ENCODE peak calls at places on chromosomes 5 and 9, in six cellular contexts. K is WTC11; G is natural killer cell treated with Interleukin-12 subunit alpha and Interleukin-12 subunit beta and Interleukin-15 and Interleukin-18, amount 100 ng/mL, for 72 hours; J is IMR-90; Y is body of pancreas; L is left cardiac atrium. W is an unnamed sample.

GRCh38 chr5:53089481-53089976 is 20.0 kb downstream of the MOCS2 start:
- ATAC-seq in K (no peak), G (peak), J (no peak), Y (no peak), L (no peak), W (no peak)

GRCh38 chr5:73672130-73672529 is 46.1 kb downstream of the ARHGEF28 start:
- ATAC-seq in K (no peak), G (no peak), J (no peak), Y (no peak), L (no peak), W (no peak)

GRCh38 chr5:176365663-176366574 is 632 bp downstream of the ARL10 start:
- ATAC-seq in K (peak), G (peak), J (peak), Y (no peak), L (peak), W (peak)

GRCh38 chr5:128199104-128199503 is 115.5 kb downstream of the SLC12A2 start:
- ATAC-seq in K (no peak), G (no peak), J (no peak), Y (peak), L (no peak), W (no peak)

GRCh38 chr9:93582550-93582949 is 6.2 kb downstream of the PHF2 start:
- ATAC-seq in K (no peak), G (no peak), J (no peak), Y (no peak), L (no peak), W (no peak)

GRCh38 chr5:138504799-138505198 is 38.2 kb downstream of the ETF1 start:
- ATAC-seq in K (no peak), G (no peak), J (no peak), Y (peak), L (peak), W (peak)

GRCh38 chr5:39209924-39210323 is 9.4 kb downstream of the FYB1 start:
- ATAC-seq in K (peak), G (peak), J (no peak), Y (no peak), L (peak), W (no peak)

GRCh38 chr5:92268343-92268742 is 885.2 kb upstream of the ARRDC3 start:
- ATAC-seq in K (no peak), G (no peak), J (no peak), Y (no peak), L (no peak), W (no peak)

GRCh38 chr5:43658499-43658898 is 55.5 kb downstream of the NNT start:
- ATAC-seq in K (no peak), G (no peak), J (peak), Y (no peak), L (no peak), W (no peak)

GRCh38 chr5:4676934-4677333 is 463.2 kb upstream of the ADAMTS16 start:
- ATAC-seq in K (no peak), G (no peak), J (no peak), Y (no peak), L (peak), W (no peak)

GRCh38 chr9:69049094-69049493 is 13.5 kb downstream of the FXN start:
- ATAC-seq in K (no peak), G (no peak), J (no peak), Y (no peak), L (peak), W (no peak)

GRCh38 chr9:107883496-107884120 is 394.0 kb upstream of the KLF4 start:
- ATAC-seq in K (no peak), G (no peak), J (no peak), Y (no peak), L (peak), W (no peak)

GRCh38 chr5:67793418-67793817 is 422.1 kb upstream of the PIK3R1 start:
- ATAC-seq in K (no peak), G (no peak), J (no peak), Y (no peak), L (no peak), W (peak)

GRCh38 chr5:42636946-42637345 is 119.7 kb upstream of the CCDC152 start:
- ATAC-seq in K (no peak), G (no peak), J (no peak), Y (no peak), L (no peak), W (no peak)

GRCh38 chr5:74895906-74896305 is 29.7 kb upstream of the FAM169A start:
- ATAC-seq in K (no peak), G (no peak), J (peak), Y (peak), L (peak), W (no peak)

GRCh38 chr5:55037046-55037771 is 13.2 kb downstream of the GZMK start:
- ATAC-seq in K (peak), G (peak), J (peak), Y (no peak), L (no peak), W (no peak)

GRCh38 chr9:119215651-119216050 is 153.6 kb downstream of the BRINP1 start:
- ATAC-seq in K (no peak), G (no peak), J (no peak), Y (no peak), L (no peak), W (no peak)

GRCh38 chr9:126500600-126501382 is 112.9 kb upstream of the LMX1B start:
- ATAC-seq in K (peak), G (peak), J (peak), Y (peak), L (peak), W (peak)

GRCh38 chr5:146283344-146283761 is 55.3 kb upstream of the POU4F3 start:
- ATAC-seq in K (no peak), G (no peak), J (peak), Y (no peak), L (peak), W (no peak)

GRCh38 chr5:113132579-113132978 is 156.0 kb downstream of the DCP2 start:
- ATAC-seq in K (no peak), G (no peak), J (no peak), Y (no peak), L (peak), W (peak)

GRCh38 chr5:43203373-43203772 is 11.3 kb downstream of the NIM1K start:
- ATAC-seq in K (no peak), G (no peak), J (no peak), Y (no peak), L (no peak), W (no peak)

GRCh38 chr5:176561259-176561658 is 12.1 kb downstream of the CDHR2 start:
- ATAC-seq in K (no peak), G (no peak), J (no peak), Y (no peak), L (no peak), W (no peak)

GRCh38 chr9:121185774-121186403 is 15.8 kb downstream of the RAB14 start:
- ATAC-seq in K (no peak), G (peak), J (no peak), Y (no peak), L (no peak), W (no peak)

GRCh38 chr9:109440117-109440515 is 58.0 kb downstream of the PTPN3 start:
- ATAC-seq in K (no peak), G (peak), J (no peak), Y (peak), L (peak), W (no peak)

GRCh38 chr9:134198771-134199170 is 34.4 kb upstream of the RNU6ATAC start:
- ATAC-seq in K (no peak), G (no peak), J (no peak), Y (no peak), L (no peak), W (no peak)

GRCh38 chr5:14491505-14491904 is 90.1 kb upstream of the OTULINL start:
- ATAC-seq in K (no peak), G (no peak), J (peak), Y (no peak), L (peak), W (peak)

GRCh38 chr5:66122379-66123034 is 21.6 kb upstream of the SREK1 start:
- ATAC-seq in K (no peak), G (no peak), J (no peak), Y (no peak), L (no peak), W (no peak)

GRCh38 chr5:175707751-175708375 is 50.0 kb downstream of the HRH2 start:
- ATAC-seq in K (no peak), G (no peak), J (no peak), Y (no peak), L (no peak), W (no peak)

GRCh38 chr5:34903260-34903659 is 12.0 kb downstream of the RAD1 start:
- ATAC-seq in K (no peak), G (no peak), J (no peak), Y (no peak), L (no peak), W (no peak)

GRCh38 chr5:149268928-149269557 is 2.6 kb upstream of the AFAP1L1 start:
- ATAC-seq in K (peak), G (peak), J (no peak), Y (no peak), L (no peak), W (no peak)

GRCh38 chr5:136141561-136141960 is 8.9 kb downstream of the SMAD5 start:
- ATAC-seq in K (no peak), G (peak), J (peak), Y (no peak), L (no peak), W (no peak)

GRCh38 chr9:22773501-22774220 is 327.0 kb downstream of the DMRTA1 start:
- ATAC-seq in K (no peak), G (no peak), J (no peak), Y (no peak), L (no peak), W (no peak)

GRCh38 chr5:43193171-43193951 is 1.3 kb downstream of the NIM1K start:
- ATAC-seq in K (peak), G (peak), J (peak), Y (peak), L (peak), W (peak)

W was measured in gastroesophageal sphincter.